ENCODE peak calls at places on chromosomes 12 and 14, in five cellular contexts. One of them, this sample, is unnamed.

GRCh38 chr12:15979096-15980091 is 68.3 kb downstream of the DERA start:
- DNase-seq in activated T-helper 1 cell treated with anti-CD3 and anti-CD28 coated beads, Interleukin-12 subunit alpha, Interleukin-12 subunit beta, Interleukin-2, Interleukin-4 antibody, amounts not matched to agents 30 ng/mL and 10 ng/mL and 1 ng/mL, durations not matched to agents 14 hours and 24 hours and 36 hours: no peak
- DNase-seq in stimulated activated CD4-positive, alpha-beta T cell treated with anti-CD3 and anti-CD28 coated beads, Interleukin-1b, Interleukin-23, amount 100 ng/mL, for 1 hour: no peak
- DNase-seq in naive thymus-derived CD8-positive, alpha-beta T cell: no peak
- DNase-seq in nephron progenitor cell: peak
- DNase-seq in this sample: no peak

GRCh38 chr14:64388533-64389243 is 535 bp downstream of the MTHFD1 start:
- DNase-seq in activated T-helper 1 cell treated with anti-CD3 and anti-CD28 coated beads, Interleukin-12 subunit alpha, Interleukin-12 subunit beta, Interleukin-2, Interleukin-4 antibody, amounts not matched to agents 30 ng/mL and 10 ng/mL and 1 ng/mL, durations not matched to agents 14 hours and 24 hours and 36 hours: no peak
- DNase-seq in stimulated activated CD4-positive, alpha-beta T cell treated with anti-CD3 and anti-CD28 coated beads, Interleukin-1b, Interleukin-23, amount 100 ng/mL, for 1 hour: no peak
- DNase-seq in naive thymus-derived CD8-positive, alpha-beta T cell: no peak
- DNase-seq in nephron progenitor cell: peak
- DNase-seq in this sample: peak

GRCh38 chr12:6205144-6205539 is 4.9 kb downstream of the CD9 start:
- DNase-seq in activated T-helper 1 cell treated with anti-CD3 and anti-CD28 coated beads, Interleukin-12 subunit alpha, Interleukin-12 subunit beta, Interleukin-2, Interleukin-4 antibody, amounts not matched to agents 30 ng/mL and 10 ng/mL and 1 ng/mL, durations not matched to agents 14 hours and 24 hours and 36 hours: no peak
- DNase-seq in stimulated activated CD4-positive, alpha-beta T cell treated with anti-CD3 and anti-CD28 coated beads, Interleukin-1b, Interleukin-23, amount 100 ng/mL, for 1 hour: no peak
- DNase-seq in naive thymus-derived CD8-positive, alpha-beta T cell: no peak
- DNase-seq in nephron progenitor cell: no peak
- DNase-seq in this sample: no peak

GRCh38 chr12:112948806-112949205 is 10.5 kb downstream of the OAS3 start:
- DNase-seq in activated T-helper 1 cell treated with anti-CD3 and anti-CD28 coated beads, Interleukin-12 subunit alpha, Interleukin-12 subunit beta, Interleukin-2, Interleukin-4 antibody, amounts not matched to agents 30 ng/mL and 10 ng/mL and 1 ng/mL, durations not matched to agents 14 hours and 24 hours and 36 hours: no peak
- DNase-seq in stimulated activated CD4-positive, alpha-beta T cell treated with anti-CD3 and anti-CD28 coated beads, Interleukin-1b, Interleukin-23, amount 100 ng/mL, for 1 hour: no peak
- DNase-seq in naive thymus-derived CD8-positive, alpha-beta T cell: no peak
- DNase-seq in nephron progenitor cell: no peak
- DNase-seq in this sample: no peak

GRCh38 chr14:69673578-69674305 is 62.3 kb downstream of the SUSD6 start:
- DNase-seq in activated T-helper 1 cell treated with anti-CD3 and anti-CD28 coated beads, Interleukin-12 subunit alpha, Interleukin-12 subunit beta, Interleukin-2, Interleukin-4 antibody, amounts not matched to agents 30 ng/mL and 10 ng/mL and 1 ng/mL, durations not matched to agents 14 hours and 24 hours and 36 hours: no peak
- DNase-seq in stimulated activated CD4-positive, alpha-beta T cell treated with anti-CD3 and anti-CD28 coated beads, Interleukin-1b, Interleukin-23, amount 100 ng/mL, for 1 hour: no peak
- DNase-seq in naive thymus-derived CD8-positive, alpha-beta T cell: no peak
- DNase-seq in nephron progenitor cell: no peak
- DNase-seq in this sample: no peak

GRCh38 chr14:100030441-100031153 is 34.6 kb upstream of the EVL start:
- DNase-seq in activated T-helper 1 cell treated with anti-CD3 and anti-CD28 coated beads, Interleukin-12 subunit alpha, Interleukin-12 subunit beta, Interleukin-2, Interleukin-4 antibody, amounts not matched to agents 30 ng/mL and 10 ng/mL and 1 ng/mL, durations not matched to agents 14 hours and 24 hours and 36 hours: no peak
- DNase-seq in stimulated activated CD4-positive, alpha-beta T cell treated with anti-CD3 and anti-CD28 coated beads, Interleukin-1b, Interleukin-23, amount 100 ng/mL, for 1 hour: no peak
- DNase-seq in naive thymus-derived CD8-positive, alpha-beta T cell: no peak
- DNase-seq in nephron progenitor cell: no peak
- DNase-seq in this sample: no peak

GRCh38 chr14:61231810-61232209 is 49.3 kb downstream of the TMEM30B start:
- DNase-seq in activated T-helper 1 cell treated with anti-CD3 and anti-CD28 coated beads, Interleukin-12 subunit alpha, Interleukin-12 subunit beta, Interleukin-2, Interleukin-4 antibody, amounts not matched to agents 30 ng/mL and 10 ng/mL and 1 ng/mL, durations not matched to agents 14 hours and 24 hours and 36 hours: no peak
- DNase-seq in stimulated activated CD4-positive, alpha-beta T cell treated with anti-CD3 and anti-CD28 coated beads, Interleukin-1b, Interleukin-23, amount 100 ng/mL, for 1 hour: no peak
- DNase-seq in naive thymus-derived CD8-positive, alpha-beta T cell: no peak
- DNase-seq in nephron progenitor cell: no peak
- DNase-seq in this sample: no peak

GRCh38 chr12:24728366-24728765 is 220.5 kb downstream of the BCAT1 start:
- DNase-seq in activated T-helper 1 cell treated with anti-CD3 and anti-CD28 coated beads, Interleukin-12 subunit alpha, Interleukin-12 subunit beta, Interleukin-2, Interleukin-4 antibody, amounts not matched to agents 30 ng/mL and 10 ng/mL and 1 ng/mL, durations not matched to agents 14 hours and 24 hours and 36 hours: no peak
- DNase-seq in stimulated activated CD4-positive, alpha-beta T cell treated with anti-CD3 and anti-CD28 coated beads, Interleukin-1b, Interleukin-23, amount 100 ng/mL, for 1 hour: no peak
- DNase-seq in naive thymus-derived CD8-positive, alpha-beta T cell: no peak
- DNase-seq in nephron progenitor cell: no peak
- DNase-seq in this sample: no peak

GRCh38 chr12:17342381-17342961 is 736.5 kb upstream of the LMO3 start:
- DNase-seq in activated T-helper 1 cell treated with anti-CD3 and anti-CD28 coated beads, Interleukin-12 subunit alpha, Interleukin-12 subunit beta, Interleukin-2, Interleukin-4 antibody, amounts not matched to agents 30 ng/mL and 10 ng/mL and 1 ng/mL, durations not matched to agents 14 hours and 24 hours and 36 hours: no peak
- DNase-seq in stimulated activated CD4-positive, alpha-beta T cell treated with anti-CD3 and anti-CD28 coated beads, Interleukin-1b, Interleukin-23, amount 100 ng/mL, for 1 hour: no peak
- DNase-seq in naive thymus-derived CD8-positive, alpha-beta T cell: no peak
- DNase-seq in nephron progenitor cell: no peak
- DNase-seq in this sample: no peak

GRCh38 chr12:62113366-62114011 is 146.7 kb upstream of the USP15 start:
- DNase-seq in activated T-helper 1 cell treated with anti-CD3 and anti-CD28 coated beads, Interleukin-12 subunit alpha, Interleukin-12 subunit beta, Interleukin-2, Interleukin-4 antibody, amounts not matched to agents 30 ng/mL and 10 ng/mL and 1 ng/mL, durations not matched to agents 14 hours and 24 hours and 36 hours: no peak
- DNase-seq in stimulated activated CD4-positive, alpha-beta T cell treated with anti-CD3 and anti-CD28 coated beads, Interleukin-1b, Interleukin-23, amount 100 ng/mL, for 1 hour: no peak
- DNase-seq in naive thymus-derived CD8-positive, alpha-beta T cell: no peak
- DNase-seq in nephron progenitor cell: no peak
- DNase-seq in this sample: no peak

This sample was measured in NCI-H146.